ENCODE peak calls at places on chromosomes 5 and 9, in eight cellular contexts. P, D, T, Y, I, A, G and S are unnamed samples.
A peak's percentile ranks its signal among the peaks of the same experiment; 100 is the strongest.

GRCh38 chr5:147968855-147969254 is 62.5 kb upstream of the C5orf46 start:
- DNase-seq in P (peak; percentile 42), T (no peak), I (no peak), A (no peak), Y (peak; percentile 55), G (no peak), D (no peak), S (no peak)

GRCh38 chr5:107381189-107381856 is 289.4 kb downstream of the EFNA5 start:
- DNase-seq in P (peak; percentile 80), Y (peak; percentile 88), A (peak; percentile 73), G (peak; percentile 79), D (no peak), I (no peak), T (no peak), S (no peak)

GRCh38 chr9:81557957-81558791 is 131.2 kb downstream of the TLE1 start:
- DNase-seq in A (peak; percentile 76), T (no peak), G (peak; percentile 57), Y (peak; percentile 94), D (no peak), P (peak; percentile 96), I (no peak), S (no peak)

GRCh38 chr5:114634517-114634916 is 272.6 kb downstream of the KCNN2 start:
- DNase-seq in Y (no peak), I (no peak), D (no peak), T (no peak), G (no peak), A (no peak), P (no peak), S (no peak)

GRCh38 chr5:122415030-122415429 is 103.0 kb downstream of the SNCAIP start:
- DNase-seq in I (no peak), A (no peak), G (no peak), D (no peak), T (no peak), P (no peak), Y (no peak), S (no peak)

GRCh38 chr9:31608413-31608812 is 776.0 kb upstream of the ACO1 start:
- DNase-seq in Y (peak; percentile 59), G (no peak), A (no peak), P (peak; percentile 45), D (no peak), I (no peak), T (no peak), S (no peak)

GRCh38 chr5:169700611-169701010 is 63.5 kb downstream of the DOCK2 start:
- DNase-seq in D (no peak), A (no peak), Y (no peak), T (no peak), I (no peak), G (no peak), P (no peak), S (no peak)

GRCh38 chr5:149932445-149933350 is 11.9 kb downstream of the PDE6A start:
- DNase-seq in T (no peak), D (no peak), Y (no peak), I (peak; percentile 72), P (no peak), G (no peak), A (peak; percentile 74), S (peak; percentile 72)

GRCh38 chr5:174520420-174521396 is 203.7 kb upstream of the MSX2 start:
- DNase-seq in P (peak; percentile 42), T (no peak), I (peak; percentile 62), A (no peak), D (no peak), Y (peak; percentile 55), G (no peak), S (peak; percentile 62)

GRCh38 chr5:147956064-147956841 is 49.9 kb upstream of the C5orf46 start:
- DNase-seq in D (no peak), I (no peak), T (no peak), A (no peak), G (peak; percentile 62), P (no peak), Y (no peak), S (no peak)

GRCh38 chr9:128473104-128473503 is 17.3 kb downstream of the ODF2 start:
- DNase-seq in D (no peak), P (no peak), T (no peak), Y (no peak), A (peak; percentile 8), G (no peak), I (no peak), S (no peak)

GRCh38 chr5:53037141-53037859 is 48.1 kb downstream of the ITGA2 start:
- DNase-seq in I (no peak), G (peak; percentile 85), A (peak; percentile 93), Y (peak; percentile 84), P (peak; percentile 80), T (no peak), D (no peak), S (no peak)

GRCh38 chr9:130298663-130299279 is 33.2 kb downstream of the HMCN2 start:
- DNase-seq in P (no peak), D (peak; percentile 56), A (peak; percentile 33), I (peak; percentile 82), Y (peak; percentile 20), G (no peak), T (peak; percentile 46), S (peak; percentile 82)

GRCh38 chr5:96434201-96434645 is 1.2 kb upstream of the PCSK1 start:
- DNase-seq in I (peak; percentile 87), T (peak; percentile 59), G (peak; percentile 51), A (peak; percentile 84), D (peak; percentile 75), Y (peak; percentile 78), P (peak; percentile 70), S (peak; percentile 93)

GRCh38 chr9:85067792-85068191 is 398.3 kb downstream of the NTRK2 start:
- DNase-seq in T (no peak), Y (no peak), P (no peak), D (no peak), G (no peak), I (no peak), A (no peak), S (no peak)

GRCh38 chr9:76302947-76303550 is 91.2 kb downstream of the RFK start:
- DNase-seq in I (no peak), Y (peak; percentile 47), T (peak; percentile 34), G (peak; percentile 26), D (peak; percentile 12), P (peak; percentile 30), A (peak; percentile 84), S (peak; percentile 82)

GRCh38 chr9:75601280-75601679 is 289.2 kb upstream of the PCSK5 start:
- DNase-seq in I (no peak), T (no peak), D (no peak), A (no peak), Y (no peak), G (peak; percentile 2), P (no peak), S (no peak)

GRCh38 chr9:33946779-33947535 is 101.7 kb downstream of the UBAP2 start:
- DNase-seq in A (peak; percentile 97), T (no peak), D (no peak), I (no peak), P (peak; percentile 98), G (peak; percentile 87), Y (peak; percentile 99), S (no peak)

GRCh38 chr9:106956971-106957370 is 94.0 kb downstream of the ZNF462 start:
- DNase-seq in Y (peak; percentile 89), I (no peak), G (no peak), A (peak; percentile 77), D (no peak), P (peak; percentile 88), T (no peak), S (no peak)

GRCh38 chr9:96020822-96021615 is 145.5 kb downstream of the ERCC6L2 start:
- DNase-seq in Y (no peak), A (peak; percentile 55), G (peak; percentile 12), I (peak; percentile 72), T (no peak), P (no peak), D (no peak), S (peak; percentile 67)
- TF ChIP-seq EZH2 in Y (peak; percentile 77), A (peak; percentile 84), G (peak; percentile 65), I (peak; percentile 90), T (no peak), P (peak; percentile 99), D (no peak), S (peak; percentile 69)

GRCh38 chr9:135087899-135088347 is 455 bp downstream of the OLFM1 start:
- DNase-seq in G (no peak), P (no peak), D (no peak), Y (no peak), A (peak; percentile 34), I (peak; percentile 64), T (no peak), S (peak; percentile 51)
- TF ChIP-seq EZH2 in G (no peak), P (no peak), D (no peak), Y (peak; percentile 81), A (no peak), I (no peak), T (no peak), S (no peak)

DNA sequence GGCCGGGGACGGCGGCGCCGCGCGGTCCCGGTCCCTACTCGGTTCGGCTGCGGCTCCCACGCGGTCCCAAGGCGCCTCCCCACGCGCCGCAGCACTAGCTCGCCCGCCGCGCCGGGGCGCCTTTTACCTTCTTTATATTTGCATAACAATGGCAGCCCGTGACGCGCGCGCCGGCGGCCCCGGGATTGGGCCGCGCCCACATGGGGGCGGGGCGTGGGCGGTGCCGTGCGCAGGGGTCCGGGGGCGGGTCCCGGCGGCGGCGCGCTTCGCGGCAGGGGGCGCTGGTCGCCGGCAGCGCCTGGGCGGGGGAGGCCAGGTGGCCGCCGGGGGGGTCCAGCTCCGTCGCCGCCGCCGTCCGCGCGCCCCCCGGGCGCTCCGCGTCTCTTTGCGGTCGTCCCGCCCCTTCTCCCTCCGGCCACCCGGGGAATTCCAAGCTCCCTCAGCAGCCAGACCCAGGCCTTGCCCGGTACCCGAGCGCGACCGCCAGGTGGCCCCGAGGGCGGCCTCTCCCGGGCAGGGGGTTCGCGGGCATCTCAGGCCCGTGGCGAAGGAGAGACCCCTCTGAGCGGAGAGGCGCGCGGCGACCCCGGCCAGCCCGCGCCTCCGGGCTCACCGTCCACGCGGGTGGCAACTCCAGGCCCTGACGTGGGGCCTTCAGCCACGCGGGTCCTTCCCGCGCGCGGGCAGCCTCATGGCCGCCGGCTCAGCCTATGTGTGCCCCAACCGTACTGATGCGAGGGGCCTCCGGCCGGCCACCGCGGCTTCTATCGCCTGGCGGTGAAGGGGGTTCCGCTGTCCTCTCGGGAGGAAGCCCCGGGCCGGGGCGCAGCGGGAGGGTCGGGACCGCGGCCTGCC is at the start of gene NRARP:
- DNase-seq in T (peak; percentile 95), P (peak; percentile 49), D (no peak), I (peak; percentile 94), G (peak; percentile 76), A (peak; percentile 83), Y (peak; percentile 70), S (peak; percentile 88)
- TF ChIP-seq EZH2 in T (no peak), P (no peak), D (no peak), I (no peak), G (no peak), A (no peak), Y (no peak), S (no peak)

DNA sequence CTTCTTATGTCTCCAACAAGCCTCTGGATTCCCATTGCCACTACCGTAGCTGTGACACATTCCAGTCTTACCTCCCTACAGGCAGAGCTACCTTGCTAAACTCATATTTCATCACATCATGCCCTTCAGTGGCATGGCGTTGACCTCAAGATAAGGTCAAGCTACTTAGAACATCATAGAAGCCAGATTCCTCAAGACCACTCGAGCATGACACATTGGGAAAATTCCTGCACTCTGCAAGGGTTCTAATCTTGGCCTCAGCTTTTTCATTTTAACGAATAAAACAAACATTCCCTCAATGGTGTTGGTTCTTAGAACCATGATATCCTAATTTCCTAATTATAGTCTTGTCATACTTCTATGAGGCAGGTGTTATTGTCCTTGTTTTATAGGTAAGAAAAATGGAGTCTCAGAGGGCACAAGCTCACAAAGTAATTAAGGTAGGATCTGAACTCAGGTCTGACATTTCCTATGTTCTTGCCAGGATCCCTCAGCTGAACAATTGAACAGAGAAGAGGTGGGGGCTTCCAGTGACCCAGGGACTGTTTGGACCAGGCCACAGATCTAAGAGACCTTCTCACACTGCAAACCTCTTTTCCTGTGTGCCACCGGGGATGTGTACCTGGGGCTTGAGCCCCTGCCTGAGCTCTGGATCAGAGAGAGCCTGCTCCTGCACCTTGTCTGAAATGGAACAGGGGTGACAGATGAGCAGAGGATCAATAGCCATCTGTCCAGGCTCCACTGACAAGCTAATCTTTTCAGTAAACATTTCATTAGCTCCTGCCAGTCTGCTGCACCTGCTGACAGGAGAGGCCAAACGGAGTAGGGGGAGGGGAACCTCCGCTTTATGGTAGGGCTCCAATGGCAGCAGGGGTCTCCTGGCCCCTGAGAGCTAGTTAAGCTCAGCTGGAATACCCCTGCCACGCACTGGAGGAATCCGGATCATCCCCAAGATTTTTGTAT is 49.3 kb downstream of the ALG2 start:
- DNase-seq in D (no peak), Y (no peak), P (no peak), A (no peak), I (no peak), G (no peak), T (no peak), S (no peak)
- TF ChIP-seq EZH2 in D (no peak), Y (no peak), P (no peak), A (no peak), I (no peak), G (no peak), T (no peak), S (no peak)